ENCODE peak calls at places on chromosomes 4 and X, in seven cellular contexts. J is psoas muscle, T is endodermal cell, X is endothelial cell of umbilical vein, A is pancreas, E is progenitor cell of endocrine pancreas, G is mucosa of descending colon. L is an unnamed sample.

GRCh38 chr4:139913995-139914394 is 240.0 kb downstream of the MAML3 start:
- DNase-seq in J (no peak), T (no peak), E (no peak), X (no peak), A (no peak), G (no peak), L (no peak)

GRCh38 chr4:2432991-2433530 is 14.3 kb downstream of the CFAP99 start:
- DNase-seq in J (peak), X (no peak), G (no peak), T (peak), A (no peak), E (no peak), L (no peak)

GRCh38 chr4:95190751-95191436 is 357.9 kb downstream of the UNC5C start:
- DNase-seq in J (no peak), G (no peak), E (no peak), T (peak), X (no peak), A (no peak), L (peak)

GRCh38 chrX:115190636-115191489 is 1.7 kb downstream of the RBMXL3 start:
- DNase-seq in X (no peak), E (no peak), A (no peak), T (no peak), G (no peak), J (peak), L (no peak)

GRCh38 chr4:169810325-169811323 is 52.9 kb upstream of the HPF1 start:
- DNase-seq in E (peak), J (no peak), T (peak), X (peak), A (peak), G (no peak), L (peak)

GRCh38 chr4:75194180-75194579 is 261.3 kb downstream of the PARM1 start:
- DNase-seq in E (no peak), A (no peak), G (no peak), T (no peak), X (no peak), J (no peak), L (no peak)

GRCh38 chrX:116272328-116272727 is 101.8 kb downstream of the AGTR2 start:
- DNase-seq in G (no peak), J (no peak), E (no peak), X (peak), T (no peak), A (no peak), L (no peak)

GRCh38 chrX:2462780-2463179 is 38.0 kb downstream of the DHRSX start:
- DNase-seq in A (no peak), E (no peak), G (no peak), X (no peak), T (peak), J (no peak), L (no peak)

GRCh38 chr4:1469596-1470392 is 63.6 kb upstream of the NKX1-1 start:
- DNase-seq in J (peak), E (no peak), G (no peak), A (no peak), T (peak), X (no peak), L (no peak)

GRCh38 chr4:125423124-125423523 is 108.4 kb downstream of the FAT4 start:
- DNase-seq in G (no peak), T (no peak), X (no peak), J (no peak), E (no peak), A (no peak), L (no peak)

GRCh38 chr4:42513748-42514490 is 116.6 kb downstream of the SHISA3 start:
- DNase-seq in A (no peak), J (no peak), G (no peak), T (no peak), X (no peak), E (no peak), L (no peak)

GRCh38 chr4:77347341-77347740 is 190.3 kb downstream of the CCNG2 start:
- DNase-seq in X (no peak), J (no peak), G (peak), E (no peak), A (peak), T (no peak), L (no peak)

GRCh38 chr4:8765631-8766590 is 105.7 kb downstream of the HMX1 start:
- DNase-seq in J (peak), G (peak), A (no peak), X (no peak), E (no peak), T (peak), L (no peak)

GRCh38 chr4:45831692-45832091 is 292.2 kb downstream of the GABRG1 start:
- DNase-seq in A (no peak), X (no peak), J (no peak), T (no peak), E (no peak), G (no peak), L (no peak)

GRCh38 chrX:40603446-40603845 is 19.8 kb upstream of the MPC1L start:
- DNase-seq in X (no peak), J (no peak), G (no peak), T (no peak), E (no peak), A (no peak), L (no peak)

GRCh38 chrX:136065044-136065671 is 79.9 kb downstream of the SLC9A6 start:
- DNase-seq in T (no peak), J (peak), E (no peak), X (peak), A (no peak), G (no peak), L (peak)

GRCh38 chr4:14180983-14181601 is 553.6 kb upstream of the BOD1L1 start:
- DNase-seq in A (peak), G (no peak), J (no peak), E (no peak), X (peak), T (no peak), L (no peak)

GRCh38 chr4:7886250-7886973 is 53.2 kb downstream of the AFAP1 start:
- DNase-seq in J (no peak), X (no peak), G (no peak), T (no peak), A (no peak), E (no peak), L (no peak)

GRCh38 chr4:88765729-88766128 is 68.1 kb upstream of the NAP1L5 start:
- DNase-seq in X (peak), J (peak), A (no peak), E (no peak), T (no peak), G (no peak), L (no peak)

GRCh38 chrX:130552444-130553073 is 150.8 kb downstream of the RBMX2 start:
- DNase-seq in T (no peak), X (no peak), A (no peak), E (no peak), G (no peak), J (no peak), L (no peak)

GRCh38 chrX:133265331-133265730 is 47.2 kb upstream of the TFDP3 start:
- DNase-seq in T (peak), J (no peak), E (peak), A (no peak), X (no peak), G (no peak), L (peak)

GRCh38 chr4:186105721-186106335 is 1.3 kb downstream of the FAM149A start:
- DNase-seq in X (no peak), A (peak), E (no peak), T (no peak), J (no peak), G (no peak), L (no peak)

GRCh38 chr4:121980643-121981042 is 28.8 kb upstream of the TRPC3 start:
- DNase-seq in E (no peak), X (no peak), A (no peak), T (no peak), J (no peak), G (no peak), L (no peak)

GRCh38 chrX:140709421-140709846 is at the start of gene LINC00632:
- DNase-seq in A (no peak), G (no peak), J (no peak), T (no peak), E (no peak), X (no peak), L (peak)

GRCh38 chrX:46628406-46629371 is 55.1 kb downstream of the CHST7 start:
- DNase-seq in E (no peak), J (peak), G (no peak), T (no peak), X (peak), A (peak), L (no peak)

GRCh38 chr4:180947421-180947820 is 1295.8 kb upstream of the TENM3 start:
- DNase-seq in G (no peak), T (no peak), A (no peak), J (no peak), E (no peak), X (no peak), L (no peak)

GRCh38 chr4:112978691-112979472 is 70.6 kb upstream of the ANK2 start:
- DNase-seq in T (peak), X (no peak), J (no peak), G (no peak), E (no peak), A (no peak), L (no peak)

GRCh38 chr4:111064342-111064993 is 441.6 kb upstream of the PITX2 start:
- DNase-seq in G (no peak), J (no peak), T (peak), X (no peak), A (no peak), E (no peak), L (no peak)

GRCh38 chr4:185039508-185040273 is 21.4 kb downstream of the HELT start:
- DNase-seq in T (peak), G (no peak), X (peak), E (no peak), A (peak), J (no peak), L (peak)

GRCh38 chr4:127698789-127699200 is 31.4 kb upstream of the SLC25A31 start:
- DNase-seq in E (no peak), X (no peak), G (no peak), J (no peak), A (no peak), T (no peak), L (no peak)

GRCh38 chrX:76922100-76922499 is 494.6 kb downstream of the MAGEE1 start:
- DNase-seq in A (no peak), J (no peak), E (no peak), G (no peak), X (no peak), T (no peak), L (no peak)

GRCh38 chrX:41153453-41153852 is 68.2 kb downstream of the USP9X start:
- DNase-seq in G (no peak), T (no peak), A (no peak), X (peak), E (no peak), J (no peak), L (no peak)

GRCh38 chrX:650274-650673 is 19.7 kb downstream of the SHOX start:
- DNase-seq in G (no peak), J (no peak), T (peak), E (no peak), A (no peak), X (no peak), L (no peak)

GRCh38 chr4:71283642-71284257 is 55.1 kb upstream of the SLC4A4 start:
- DNase-seq in X (no peak), T (no peak), E (no peak), G (no peak), J (no peak), A (no peak), L (no peak)

GRCh38 chr4:138217567-138217966 is 24.6 kb downstream of the SLC7A11 start:
- DNase-seq in X (no peak), A (no peak), J (no peak), T (peak), G (no peak), E (no peak), L (no peak)
- TF ChIP-seq CTCF in X (no peak), A (no peak), J (no peak), T (no peak), G (no peak), E (no peak), L (no peak)

GRCh38 chrX:63713510-63713909 is 71.5 kb downstream of the ARHGEF9 start:
- DNase-seq in G (no peak), J (no peak), T (peak), E (no peak), X (peak), A (no peak), L (no peak)
- TF ChIP-seq CTCF in G (no peak), J (no peak), T (no peak), E (no peak), X (no peak), A (no peak), L (no peak)

GRCh38 chr4:6048537-6048936 is 30.3 kb upstream of the C4orf50 start:
- DNase-seq in G (no peak), X (no peak), J (no peak), E (no peak), T (no peak), A (no peak), L (no peak)

GRCh38 chr4:6049278-6049677 is 31.0 kb upstream of the C4orf50 start:
- DNase-seq in G (no peak), J (no peak), X (no peak), A (no peak), E (no peak), T (no peak), L (no peak)

GRCh38 chr4:6044805-6045204 is 26.6 kb upstream of the C4orf50 start:
- DNase-seq in E (no peak), T (peak), J (no peak), A (no peak), X (no peak), G (no peak), L (no peak)

GRCh38 chr4:6046526-6047129 is 28.4 kb upstream of the C4orf50 start:
- DNase-seq in A (no peak), E (no peak), G (no peak), T (no peak), X (no peak), J (no peak), L (no peak)

DNA sequence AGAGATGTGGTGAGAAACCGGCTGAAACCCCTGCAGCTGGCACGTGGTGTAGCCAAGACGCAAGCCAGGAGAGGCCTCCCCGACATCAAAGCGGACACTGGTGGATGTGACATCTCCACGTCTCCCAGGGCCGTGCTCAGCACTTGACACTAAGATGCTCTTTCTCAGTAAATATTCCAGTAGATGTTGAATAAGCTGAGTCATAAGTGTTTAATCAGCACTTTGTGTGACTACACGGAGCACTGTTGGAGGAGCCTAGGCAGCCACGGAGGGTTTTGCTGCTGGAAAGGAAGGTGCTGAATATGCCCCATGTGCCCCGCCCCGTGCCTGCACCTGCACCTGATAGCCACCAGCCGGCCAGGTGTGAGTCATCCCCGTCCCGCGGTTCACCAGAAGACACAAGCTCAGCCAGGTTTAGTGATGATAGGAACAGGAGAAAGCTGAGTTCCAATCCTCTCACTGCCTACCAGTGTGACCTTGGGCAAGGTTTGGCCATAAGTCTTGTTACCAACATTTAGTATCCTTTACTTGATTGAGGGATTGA is 29.0 kb upstream of the C4orf50 start:
- DNase-seq in A (no peak), T (peak), X (no peak), E (no peak), G (no peak), J (no peak), L (no peak)
- TF ChIP-seq CTCF in A (no peak), T (peak), X (no peak), E (no peak), G (no peak), J (no peak), L (no peak)

DNA sequence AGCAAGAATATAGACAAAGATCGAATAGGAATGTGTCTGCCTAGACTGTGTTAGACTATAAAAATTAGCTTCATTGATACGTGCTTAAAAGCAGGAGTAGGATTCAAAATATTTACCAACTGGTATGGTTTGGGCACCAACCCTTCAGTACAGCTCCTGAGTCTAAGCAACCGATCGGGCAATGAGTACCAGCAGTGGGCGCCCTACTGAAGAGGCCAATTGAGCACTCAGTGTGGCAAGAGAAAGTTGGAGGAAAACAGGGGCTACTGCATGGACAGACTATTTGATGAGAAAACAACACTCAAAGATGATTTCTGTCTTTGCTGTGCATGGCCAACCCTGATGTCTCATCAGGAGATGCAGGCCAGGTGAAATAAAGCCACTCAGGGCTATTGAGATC is 176.0 kb upstream of the NWD2 start:
- DNase-seq in J (no peak), G (no peak), E (no peak), A (no peak), X (no peak), T (peak), L (peak)
- TF ChIP-seq CTCF in J (no peak), G (no peak), E (no peak), A (no peak), X (no peak), T (peak), L (no peak)

GRCh38 chr4:107930821-107931774 is at the start of gene CYP2U1:
- DNase-seq in X (peak), A (peak), T (peak), G (peak), E (peak), J (peak), L (peak)
- TF ChIP-seq CTCF in X (no peak), A (no peak), T (peak), G (no peak), E (no peak), J (peak), L (no peak)

GRCh38 chrX:123422875-123423274 is 238.8 kb downstream of the GRIA3 start:
- DNase-seq in E (no peak), J (no peak), G (no peak), X (peak), A (no peak), T (peak), L (peak)
- TF ChIP-seq CTCF in E (peak), J (peak), G (peak), X (peak), A (peak), T (peak), L (peak)